ENCODE peak calls at places on chromosomes 4 and X, in five cellular contexts. X is kidney tubule cell, P is GM19239, N is fibroblast of pulmonary artery, M is nucleus accumbens. S is an unnamed sample.

GRCh38 chrX:118179161-118179560 is 62.6 kb upstream of the KLHL13 start:
- DNase-seq in M (no peak), P (no peak), N (peak), X (no peak), S (no peak)

GRCh38 chrX:18151157-18151556 is 69.5 kb downstream of the BEND2 start:
- DNase-seq in X (no peak), M (no peak), P (no peak), N (no peak), S (no peak)

GRCh38 chr4:162157241-162157640 is 6.6 kb downstream of the FSTL5 start:
- DNase-seq in X (no peak), P (no peak), N (no peak), M (no peak), S (no peak)

GRCh38 chrX:19064175-19064574 is 58.1 kb downstream of the ADGRG2 start:
- DNase-seq in X (no peak), M (no peak), P (no peak), N (peak), S (no peak)

GRCh38 chrX:125402807-125403206 is 83.1 kb downstream of the TEX13C start:
- DNase-seq in M (no peak), X (no peak), N (no peak), P (no peak), S (no peak)

GRCh38 chrX:136906921-136907510 is 26.5 kb upstream of the RBMX start:
- DNase-seq in M (no peak), P (no peak), N (no peak), X (no peak), S (no peak)

GRCh38 chrX:117508021-117508420 is 608.6 kb downstream of the KLHL13 start:
- DNase-seq in P (no peak), M (no peak), X (no peak), N (no peak), S (no peak)

GRCh38 chr4:141142423-141142822 is 9.2 kb upstream of the RNF150 start:
- DNase-seq in X (peak), N (no peak), M (no peak), P (no peak), S (no peak)

GRCh38 chrX:115452256-115452655 is 108.7 kb upstream of the PLS3 start:
- DNase-seq in X (no peak), P (no peak), M (no peak), N (peak), S (peak)

GRCh38 chr4:173288698-173289350 is 45.3 kb downstream of the HMGB2 start:
- DNase-seq in P (no peak), X (peak), M (no peak), N (peak), S (no peak)

GRCh38 chrX:132023896-132024386 is 839 bp downstream of the STK26 start:
- DNase-seq in X (peak), N (no peak), P (no peak), M (no peak), S (no peak)

GRCh38 chrX:10597871-10598270 is 22.5 kb downstream of the MID1 start:
- DNase-seq in M (no peak), P (no peak), N (peak), X (no peak), S (peak)

GRCh38 chr4:39047691-39048090 is 14.3 kb upstream of the KLHL5 start:
- DNase-seq in N (peak), X (no peak), M (no peak), P (no peak), S (no peak)

GRCh38 chr4:124713213-124713592 is 671 bp upstream of the ANKRD50 start:
- DNase-seq in X (peak), M (peak), P (peak), N (peak), S (peak)

GRCh38 chr4:40856836-40857362 is 107.1 kb downstream of the NSUN7 start:
- DNase-seq in P (peak), M (peak), X (peak), N (peak), S (no peak)

GRCh38 chrX:16825306-16826035 is 39.2 kb downstream of the TXLNG start:
- DNase-seq in N (peak), M (no peak), X (peak), P (no peak), S (no peak)

GRCh38 chrX:110409925-110410324 is 51.3 kb downstream of the RTL9 start:
- DNase-seq in X (peak), N (no peak), P (no peak), M (no peak), S (peak)

GRCh38 chrX:103066606-103067005 is 2.6 kb upstream of the BEX1 start:
- DNase-seq in P (no peak), X (no peak), M (no peak), N (peak), S (peak)

GRCh38 chr4:113978561-113979156 is 788 bp downstream of the ARSJ start:
- DNase-seq in N (peak), P (no peak), M (no peak), X (peak), S (no peak)